ENCODE peak calls at places on chromosomes 4 and X, in eight cellular contexts. G is cardiac fibroblast; O is nephron progenitor cell; N is astrocyte; T is DMS153; I is HAP-1; V is left colon; B is stimulated activated CD8-positive, alpha-beta memory T cell treated with anti-CD3 and anti-CD28 coated beads, Interleukin-7, amount 100 ng/mL, for 1 hour. X is an unnamed sample.

GRCh38 chrX:150525061-150525919 is 43.1 kb upstream of the MTM1 start:
- DNase-seq in V (no peak), I (no peak), B (no peak), N (no peak), O (no peak), G (no peak), T (no peak), X (no peak)

GRCh38 chrX:129544780-129545179 is 4.7 kb downstream of the OCRL start:
- DNase-seq in O (no peak), G (no peak), T (no peak), I (no peak), V (no peak), N (no peak), B (no peak), X (no peak)

GRCh38 chr4:75497133-75497532 is 17.1 kb downstream of the RCHY1 start:
- DNase-seq in O (no peak), T (no peak), G (no peak), B (no peak), I (no peak), N (peak; percentile 14), V (no peak), X (no peak)

GRCh38 chr4:103136671-103137445 is 37.2 kb upstream of the BDH2 start:
- DNase-seq in G (no peak), B (no peak), V (no peak), O (no peak), N (no peak), T (no peak), I (no peak), X (no peak)

GRCh38 chr4:108693819-108694218 is 43.4 kb downstream of the OSTC start:
- DNase-seq in V (no peak), T (no peak), G (no peak), N (no peak), O (no peak), I (no peak), B (no peak), X (no peak)

GRCh38 chr4:47367761-47368160 is 95.7 kb downstream of the COMMD8 start:
- DNase-seq in O (no peak), N (no peak), B (no peak), T (no peak), G (no peak), I (no peak), V (no peak), X (no peak)

GRCh38 chr4:31146366-31146765 is 426.2 kb downstream of the PCDH7 start:
- DNase-seq in G (no peak), I (peak; percentile 53), O (no peak), B (no peak), V (no peak), T (no peak), N (peak; percentile 12), X (no peak)

GRCh38 chr4:138540056-138540800 is 298.1 kb upstream of the SLC7A11 start:
- DNase-seq in B (no peak), V (no peak), T (no peak), O (no peak), I (no peak), G (no peak), N (peak; percentile 59), X (no peak)

GRCh38 chrX:51851507-51852085 is 41.8 kb upstream of the MAGED1 start:
- DNase-seq in T (no peak), N (no peak), G (no peak), O (no peak), B (no peak), V (no peak), I (no peak), X (no peak)